ENCODE peak calls at places on chromosome 1, in nine cellular contexts. I is HFFc6, G is NCI-H1930, N is cardiac muscle cell, W is substantia nigra, O is heart left ventricle, K is AG08395, L is RPMI8226, J is HuH-7.5. E is an unnamed sample.

GRCh38 chr1:55445416-55445815 is 230.3 kb upstream of the USP24 start:
- DNase-seq in L (no peak), G (no peak), W (no peak), J (no peak), N (no peak), O (no peak), K (no peak), I (no peak), E (no peak)

GRCh38 chr1:52913537-52913936 is 8.0 kb downstream of the ECHDC2 start:
- DNase-seq in G (no peak), I (no peak), L (no peak), N (peak), K (no peak), J (peak), W (no peak), O (no peak), E (no peak)

GRCh38 chr1:207463021-207463420 is 8.9 kb downstream of the CR2 start:
- DNase-seq in L (no peak), J (no peak), W (no peak), K (peak), O (no peak), G (no peak), I (peak), N (no peak), E (no peak)

GRCh38 chr1:47824721-47825120 is 172.5 kb downstream of the TRABD2B start:
- DNase-seq in G (no peak), K (no peak), L (no peak), O (peak), W (no peak), J (no peak), I (no peak), N (no peak), E (no peak)

GRCh38 chr1:113937146-113937545 is 8.0 kb downstream of the HIPK1 start:
- DNase-seq in N (no peak), L (no peak), G (no peak), O (no peak), W (no peak), J (no peak), I (no peak), K (no peak), E (no peak)

GRCh38 chr1:167173516-167174184 is 47.0 kb upstream of the POU2F1 start:
- DNase-seq in K (no peak), O (no peak), G (no peak), N (no peak), L (no peak), I (no peak), W (no peak), J (no peak), E (no peak)

GRCh38 chr1:164783778-164784555 is 225.0 kb downstream of the PBX1 start:
- DNase-seq in J (no peak), I (no peak), K (no peak), L (no peak), N (no peak), W (no peak), G (no peak), O (peak), E (no peak)

GRCh38 chr1:17365271-17365670 is 6.7 kb upstream of the PADI6 start:
- DNase-seq in O (no peak), L (no peak), G (no peak), K (no peak), I (no peak), J (no peak), N (no peak), W (no peak), E (no peak)

GRCh38 chr1:28115267-28115666 is 26.9 kb upstream of the EYA3 start:
- DNase-seq in K (no peak), G (no peak), N (no peak), W (peak), I (no peak), L (no peak), J (no peak), O (no peak), E (no peak)

GRCh38 chr1:221912230-221912629 is 170.3 kb upstream of the DUSP10 start:
- DNase-seq in I (no peak), O (no peak), J (no peak), K (no peak), L (no peak), W (no peak), G (no peak), N (no peak), E (no peak)

GRCh38 chr1:229076217-229076616 is 194.7 kb upstream of the RAB4A start:
- DNase-seq in I (no peak), K (no peak), N (no peak), L (no peak), G (no peak), O (no peak), W (no peak), J (no peak), E (no peak)

GRCh38 chr1:84505167-84506001 is 802 bp upstream of the SPATA1 start:
- DNase-seq in I (peak), J (no peak), L (peak), W (no peak), K (peak), O (peak), G (peak), N (peak), E (no peak)

GRCh38 chr1:245091171-245091621 is 63.6 kb upstream of the KIF26B start:
- DNase-seq in O (no peak), K (no peak), W (no peak), N (no peak), L (no peak), J (no peak), G (no peak), I (no peak), E (no peak)

GRCh38 chr1:234961468-234962339 is 166.9 kb downstream of the TOMM20 start:
- DNase-seq in G (no peak), J (no peak), W (no peak), K (peak), N (no peak), I (peak), O (no peak), L (peak), E (no peak)

GRCh38 chr1:106721779-106722178 is 334.7 kb upstream of the PRMT6 start:
- DNase-seq in O (no peak), I (no peak), N (no peak), J (no peak), W (no peak), G (no peak), L (no peak), K (no peak), E (no peak)